ENCODE peak calls at places on chromosomes 16 and 17, in nine cellular contexts. One of them, this sample, is unnamed.

GRCh38 chr17:41625602-41626001 is 1.2 kb upstream of the KRT17 start:
- DNase-seq in HCT116: no peak
- DNase-seq in H9: no peak
- DNase-seq in activated T-helper 2 cell treated with anti-CD3 and anti-CD28 coated beads, Interferon-gamma antibody, Interleukin-2, Interleukin-4, amounts not matched to agents 10 μg/mL and 5 μg/mL and 100 μg/mL, durations not matched to agents 14 hours and 24 hours and 36 hours: no peak
- DNase-seq in stimulated activated CD8-positive, alpha-beta memory T cell treated with anti-CD3 and anti-CD28 coated beads, Interleukin-2, amount 100 ng/mL, for 48 hours: no peak
- DNase-seq in lung: no peak
- DNase-seq in mesendoderm: no peak
- DNase-seq in NCI-H1092 treated with DMSO at 0.1 percent for 48 hours: no peak
- DNase-seq in trophoblast cell: peak
- DNase-seq in this sample: no peak

GRCh38 chr16:77711775-77712174 is 10.5 kb upstream of the NUDT7 start:
- DNase-seq in HCT116: no peak
- DNase-seq in H9: no peak
- DNase-seq in activated T-helper 2 cell treated with anti-CD3 and anti-CD28 coated beads, Interferon-gamma antibody, Interleukin-2, Interleukin-4, amounts not matched to agents 10 μg/mL and 5 μg/mL and 100 μg/mL, durations not matched to agents 14 hours and 24 hours and 36 hours: no peak
- DNase-seq in stimulated activated CD8-positive, alpha-beta memory T cell treated with anti-CD3 and anti-CD28 coated beads, Interleukin-2, amount 100 ng/mL, for 48 hours: no peak
- DNase-seq in lung: no peak
- DNase-seq in mesendoderm: no peak
- DNase-seq in NCI-H1092 treated with DMSO at 0.1 percent for 48 hours: no peak
- DNase-seq in trophoblast cell: no peak
- DNase-seq in this sample: no peak

GRCh38 chr16:21628196-21628726 is 24.1 kb downstream of the IGSF6 start:
- DNase-seq in HCT116: no peak
- DNase-seq in H9: no peak
- DNase-seq in activated T-helper 2 cell treated with anti-CD3 and anti-CD28 coated beads, Interferon-gamma antibody, Interleukin-2, Interleukin-4, amounts not matched to agents 10 μg/mL and 5 μg/mL and 100 μg/mL, durations not matched to agents 14 hours and 24 hours and 36 hours: no peak
- DNase-seq in stimulated activated CD8-positive, alpha-beta memory T cell treated with anti-CD3 and anti-CD28 coated beads, Interleukin-2, amount 100 ng/mL, for 48 hours: no peak
- DNase-seq in lung: no peak
- DNase-seq in mesendoderm: no peak
- DNase-seq in NCI-H1092 treated with DMSO at 0.1 percent for 48 hours: no peak
- DNase-seq in trophoblast cell: no peak
- DNase-seq in this sample: no peak

GRCh38 chr16:14307623-14308356 is 236.7 kb downstream of the MRTFB start:
- DNase-seq in HCT116: no peak
- DNase-seq in H9: no peak
- DNase-seq in activated T-helper 2 cell treated with anti-CD3 and anti-CD28 coated beads, Interferon-gamma antibody, Interleukin-2, Interleukin-4, amounts not matched to agents 10 μg/mL and 5 μg/mL and 100 μg/mL, durations not matched to agents 14 hours and 24 hours and 36 hours: no peak
- DNase-seq in stimulated activated CD8-positive, alpha-beta memory T cell treated with anti-CD3 and anti-CD28 coated beads, Interleukin-2, amount 100 ng/mL, for 48 hours: no peak
- DNase-seq in lung: no peak
- DNase-seq in mesendoderm: peak
- DNase-seq in NCI-H1092 treated with DMSO at 0.1 percent for 48 hours: no peak
- DNase-seq in trophoblast cell: peak
- DNase-seq in this sample: no peak

GRCh38 chr17:9209347-9209746 is 188.0 kb downstream of the NTN1 start:
- DNase-seq in HCT116: no peak
- DNase-seq in H9: peak
- DNase-seq in activated T-helper 2 cell treated with anti-CD3 and anti-CD28 coated beads, Interferon-gamma antibody, Interleukin-2, Interleukin-4, amounts not matched to agents 10 μg/mL and 5 μg/mL and 100 μg/mL, durations not matched to agents 14 hours and 24 hours and 36 hours: no peak
- DNase-seq in stimulated activated CD8-positive, alpha-beta memory T cell treated with anti-CD3 and anti-CD28 coated beads, Interleukin-2, amount 100 ng/mL, for 48 hours: no peak
- DNase-seq in lung: no peak
- DNase-seq in mesendoderm: no peak
- DNase-seq in NCI-H1092 treated with DMSO at 0.1 percent for 48 hours: no peak
- DNase-seq in trophoblast cell: no peak
- DNase-seq in this sample: no peak

GRCh38 chr16:67740391-67740790 is 21.3 kb upstream of the GFOD2 start:
- DNase-seq in HCT116: no peak
- DNase-seq in H9: no peak
- DNase-seq in activated T-helper 2 cell treated with anti-CD3 and anti-CD28 coated beads, Interferon-gamma antibody, Interleukin-2, Interleukin-4, amounts not matched to agents 10 μg/mL and 5 μg/mL and 100 μg/mL, durations not matched to agents 14 hours and 24 hours and 36 hours: no peak
- DNase-seq in stimulated activated CD8-positive, alpha-beta memory T cell treated with anti-CD3 and anti-CD28 coated beads, Interleukin-2, amount 100 ng/mL, for 48 hours: no peak
- DNase-seq in lung: no peak
- DNase-seq in mesendoderm: no peak
- DNase-seq in NCI-H1092 treated with DMSO at 0.1 percent for 48 hours: no peak
- DNase-seq in trophoblast cell: no peak
- DNase-seq in this sample: no peak

GRCh38 chr16:89052824-89053724 is 40.6 kb upstream of the ACSF3 start:
- DNase-seq in HCT116: peak
- DNase-seq in H9: no peak
- DNase-seq in activated T-helper 2 cell treated with anti-CD3 and anti-CD28 coated beads, Interferon-gamma antibody, Interleukin-2, Interleukin-4, amounts not matched to agents 10 μg/mL and 5 μg/mL and 100 μg/mL, durations not matched to agents 14 hours and 24 hours and 36 hours: no peak
- DNase-seq in stimulated activated CD8-positive, alpha-beta memory T cell treated with anti-CD3 and anti-CD28 coated beads, Interleukin-2, amount 100 ng/mL, for 48 hours: no peak
- DNase-seq in lung: no peak
- DNase-seq in mesendoderm: no peak
- DNase-seq in NCI-H1092 treated with DMSO at 0.1 percent for 48 hours: peak
- DNase-seq in trophoblast cell: no peak
- DNase-seq in this sample: no peak

GRCh38 chr16:27345201-27345600 is 31.4 kb downstream of the IL4R start:
- DNase-seq in HCT116: no peak
- DNase-seq in H9: no peak
- DNase-seq in activated T-helper 2 cell treated with anti-CD3 and anti-CD28 coated beads, Interferon-gamma antibody, Interleukin-2, Interleukin-4, amounts not matched to agents 10 μg/mL and 5 μg/mL and 100 μg/mL, durations not matched to agents 14 hours and 24 hours and 36 hours: no peak
- DNase-seq in stimulated activated CD8-positive, alpha-beta memory T cell treated with anti-CD3 and anti-CD28 coated beads, Interleukin-2, amount 100 ng/mL, for 48 hours: no peak
- DNase-seq in lung: no peak
- DNase-seq in mesendoderm: no peak
- DNase-seq in NCI-H1092 treated with DMSO at 0.1 percent for 48 hours: no peak
- DNase-seq in trophoblast cell: peak
- DNase-seq in this sample: no peak

GRCh38 chr17:75488693-75489510 is 26.4 kb downstream of the CASKIN2 start:
- DNase-seq in HCT116: no peak
- DNase-seq in H9: no peak
- DNase-seq in activated T-helper 2 cell treated with anti-CD3 and anti-CD28 coated beads, Interferon-gamma antibody, Interleukin-2, Interleukin-4, amounts not matched to agents 10 μg/mL and 5 μg/mL and 100 μg/mL, durations not matched to agents 14 hours and 24 hours and 36 hours: no peak
- DNase-seq in stimulated activated CD8-positive, alpha-beta memory T cell treated with anti-CD3 and anti-CD28 coated beads, Interleukin-2, amount 100 ng/mL, for 48 hours: no peak
- DNase-seq in lung: no peak
- DNase-seq in mesendoderm: no peak
- DNase-seq in NCI-H1092 treated with DMSO at 0.1 percent for 48 hours: no peak
- DNase-seq in trophoblast cell: no peak
- DNase-seq in this sample: no peak

GRCh38 chr17:56595831-56596740 is 2.6 kb downstream of the NOG start:
- DNase-seq in HCT116: no peak
- DNase-seq in H9: peak
- DNase-seq in activated T-helper 2 cell treated with anti-CD3 and anti-CD28 coated beads, Interferon-gamma antibody, Interleukin-2, Interleukin-4, amounts not matched to agents 10 μg/mL and 5 μg/mL and 100 μg/mL, durations not matched to agents 14 hours and 24 hours and 36 hours: no peak
- DNase-seq in stimulated activated CD8-positive, alpha-beta memory T cell treated with anti-CD3 and anti-CD28 coated beads, Interleukin-2, amount 100 ng/mL, for 48 hours: no peak
- DNase-seq in lung: no peak
- DNase-seq in mesendoderm: peak
- DNase-seq in NCI-H1092 treated with DMSO at 0.1 percent for 48 hours: no peak
- DNase-seq in trophoblast cell: peak
- DNase-seq in this sample: no peak

GRCh38 chr17:43018932-43019331 is 3.3 kb downstream of the VAT1 start:
- DNase-seq in HCT116: no peak
- DNase-seq in H9: no peak
- DNase-seq in activated T-helper 2 cell treated with anti-CD3 and anti-CD28 coated beads, Interferon-gamma antibody, Interleukin-2, Interleukin-4, amounts not matched to agents 10 μg/mL and 5 μg/mL and 100 μg/mL, durations not matched to agents 14 hours and 24 hours and 36 hours: no peak
- DNase-seq in stimulated activated CD8-positive, alpha-beta memory T cell treated with anti-CD3 and anti-CD28 coated beads, Interleukin-2, amount 100 ng/mL, for 48 hours: no peak
- DNase-seq in lung: no peak
- DNase-seq in mesendoderm: no peak
- DNase-seq in NCI-H1092 treated with DMSO at 0.1 percent for 48 hours: no peak
- DNase-seq in trophoblast cell: no peak
- DNase-seq in this sample: no peak

GRCh38 chr17:2259769-2260536 is 43.6 kb downstream of the SMG6 start:
- DNase-seq in HCT116: no peak
- DNase-seq in H9: no peak
- DNase-seq in activated T-helper 2 cell treated with anti-CD3 and anti-CD28 coated beads, Interferon-gamma antibody, Interleukin-2, Interleukin-4, amounts not matched to agents 10 μg/mL and 5 μg/mL and 100 μg/mL, durations not matched to agents 14 hours and 24 hours and 36 hours: peak
- DNase-seq in stimulated activated CD8-positive, alpha-beta memory T cell treated with anti-CD3 and anti-CD28 coated beads, Interleukin-2, amount 100 ng/mL, for 48 hours: peak
- DNase-seq in lung: no peak
- DNase-seq in mesendoderm: peak
- DNase-seq in NCI-H1092 treated with DMSO at 0.1 percent for 48 hours: no peak
- DNase-seq in trophoblast cell: no peak
- DNase-seq in this sample: no peak

This sample was measured in fibroblast of the conjunctiva.